ENCODE peak calls at places on chromosomes 2 and 18, in four cellular contexts. Q is GM03348, R is iris pigment epithelial cell, Z is fibroblast of lung. M is an unnamed sample.

GRCh38 chr2:198326431-198326830 is 522.0 kb downstream of the PLCL1 start:
- DNase-seq in Q (no peak), R (no peak), Z (peak), M (no peak)

GRCh38 chr2:53460347-53460746 is 307.3 kb upstream of the CHAC2 start:
- DNase-seq in Q (no peak), R (no peak), Z (peak), M (peak)

GRCh38 chr2:88967844-88968243 is 276.4 kb downstream of the RPIA start:
- DNase-seq in Q (no peak), R (no peak), Z (no peak), M (no peak)

GRCh38 chr2:112994648-112995047 is 10.6 kb upstream of the IL36A start:
- DNase-seq in Q (no peak), R (no peak), Z (no peak), M (no peak)

GRCh38 chr2:175039490-175039889 is 34.3 kb upstream of the CHN1 start:
- DNase-seq in Q (no peak), R (no peak), Z (no peak), M (no peak)

GRCh38 chr2:128836559-128837100 is 518.0 kb upstream of the HS6ST1 start:
- DNase-seq in Q (no peak), R (no peak), Z (no peak), M (no peak)

GRCh38 chr2:63721082-63721424 is 120.6 kb upstream of the UGP2 start:
- DNase-seq in Q (no peak), R (no peak), Z (no peak), M (no peak)

GRCh38 chr18:49814147-49814499 is 790 bp upstream of the ACAA2 start:
- DNase-seq in Q (peak), R (peak), Z (peak), M (no peak)

GRCh38 chr2:12948231-12948962 is 231.7 kb downstream of the TRIB2 start:
- DNase-seq in Q (no peak), R (peak), Z (peak), M (no peak)

GRCh38 chr2:17083902-17084301 is 418.3 kb upstream of the CYRIA start:
- DNase-seq in Q (peak), R (peak), Z (peak), M (no peak)

GRCh38 chr2:12918841-12919445 is 202.2 kb downstream of the TRIB2 start:
- DNase-seq in Q (peak), R (peak), Z (peak), M (peak)

GRCh38 chr18:56097561-56098095 is 509.6 kb upstream of the TCF4 start:
- DNase-seq in Q (no peak), R (no peak), Z (peak), M (no peak)

GRCh38 chr2:181077128-181077709 is 96.8 kb downstream of the UBE2E3 start:
- DNase-seq in Q (peak), R (peak), Z (peak), M (peak)

GRCh38 chr2:48448274-48449061 is 81.5 kb upstream of the STON1 start:
- DNase-seq in Q (peak), R (peak), Z (peak), M (no peak)

GRCh38 chr2:32264422-32265149 is at the start of gene NLRC4:
- DNase-seq in Q (no peak), R (no peak), Z (no peak), M (no peak)

GRCh38 chr2:23199115-23199918 is 185.7 kb upstream of the KLHL29 start:
- DNase-seq in Q (peak), R (peak), Z (no peak), M (no peak)

GRCh38 chr18:76518543-76519155 is 23.6 kb upstream of the ZNF516 start:
- DNase-seq in Q (peak), R (peak), Z (peak), M (peak)

GRCh38 chr2:66303471-66303870 is 131.5 kb upstream of the MEIS1 start:
- DNase-seq in Q (no peak), R (no peak), Z (no peak), M (no peak)

GRCh38 chr2:14816069-14816738 is 183.7 kb downstream of the LRATD1 start:
- DNase-seq in Q (no peak), R (no peak), Z (no peak), M (no peak)

GRCh38 chr2:111134082-111134481 is 13.4 kb downstream of the BCL2L11 start:
- DNase-seq in Q (no peak), R (no peak), Z (no peak), M (no peak)

GRCh38 chr18:41881285-41881684 is 73.7 kb upstream of the PIK3C3 start:
- DNase-seq in Q (peak), R (peak), Z (peak), M (no peak)

GRCh38 chr2:20573611-20574422 is 77.1 kb downstream of the HS1BP3 start:
- DNase-seq in Q (peak), R (peak), Z (peak), M (peak)

GRCh38 chr2:39099820-39100728 is 20.8 kb downstream of the SOS1 start:
- DNase-seq in Q (no peak), R (peak), Z (peak), M (no peak)

GRCh38 chr2:212939777-212940531 is 211.5 kb downstream of the IKZF2 start:
- DNase-seq in Q (no peak), R (no peak), Z (no peak), M (peak)

GRCh38 chr2:200168641-200169265 is 137.7 kb upstream of the SPATS2L start:
- DNase-seq in Q (peak), R (peak), Z (peak), M (no peak)

GRCh38 chr2:148531175-148532048 is 113.1 kb upstream of the EPC2 start:
- DNase-seq in Q (no peak), R (no peak), Z (no peak), M (no peak)

GRCh38 chr2:38125830-38126229 is 49.9 kb upstream of the CYP1B1 start:
- DNase-seq in Q (no peak), R (no peak), Z (no peak), M (no peak)

GRCh38 chr2:176082885-176083731 is 654 bp downstream of the EVX2 start:
- DNase-seq in Q (no peak), R (no peak), Z (no peak), M (peak)

GRCh38 chr2:84792856-84793522 is 87.9 kb downstream of the TRABD2A start:
- DNase-seq in Q (no peak), R (peak), Z (peak), M (no peak)

GRCh38 chr2:159925975-159926374 is 128.0 kb upstream of the CD302 start:
- DNase-seq in Q (no peak), R (no peak), Z (no peak), M (no peak)